ENCODE peak calls at places on chromosome 9, in five cellular contexts. K is thoracic aorta, V is upper lobe of right lung, H is HCT116, B is sigmoid colon. G is an unnamed sample.

GRCh38 chr9:2403701-2404100 is 217.9 kb upstream of the VLDLR start:
- DNase-seq in K (no peak), V (no peak), H (no peak), B (no peak), G (no peak)

GRCh38 chr9:134814598-134815215 is 65.9 kb upstream of the FCN2 start:
- DNase-seq in K (no peak), V (no peak), H (no peak), B (no peak), G (no peak)

GRCh38 chr9:128275198-128276007 is at the start of gene GOLGA2:
- DNase-seq in K (no peak), V (no peak), H (peak; percentile 24), B (peak; percentile 82), G (no peak)

GRCh38 chr9:72623156-72623555 is 101.7 kb downstream of the TMC1 start:
- DNase-seq in K (no peak), V (no peak), H (no peak), B (no peak), G (no peak)

GRCh38 chr9:132834343-132834742 is 43.7 kb downstream of the AK8 start:
- DNase-seq in K (no peak), V (no peak), H (no peak), B (no peak), G (no peak)

GRCh38 chr9:95091574-95091970 is 225.9 kb downstream of the FANCC start:
- DNase-seq in K (no peak), V (no peak), H (no peak), B (no peak), G (no peak)

GRCh38 chr9:100455470-100455869 is 17.5 kb upstream of the TMEFF1 start:
- DNase-seq in K (no peak), V (no peak), H (no peak), B (no peak), G (no peak)

GRCh38 chr9:134475051-134475790 is 149.0 kb downstream of the RXRA start:
- DNase-seq in K (no peak), V (no peak), H (no peak), B (peak; percentile 90), G (no peak)

GRCh38 chr9:121447341-121447834 is 52.3 kb downstream of the GGTA1 start:
- DNase-seq in K (no peak), V (no peak), H (no peak), B (no peak), G (no peak)

GRCh38 chr9:121622842-121623203 is 28.6 kb upstream of the DAB2IP start:
- DNase-seq in K (no peak), V (no peak), H (no peak), B (no peak), G (no peak)

GRCh38 chr9:99076030-99076429 is 28.9 kb upstream of the TGFBR1 start:
- DNase-seq in K (no peak), V (no peak), H (no peak), B (peak; percentile 21), G (no peak)

GRCh38 chr9:115883467-115884329 is 269.9 kb upstream of the PAPPA start:
- DNase-seq in K (no peak), V (no peak), H (peak; percentile 12), B (no peak), G (no peak)

GRCh38 chr9:71612889-71613288 is 155.4 kb downstream of the CEMIP2 start:
- DNase-seq in K (no peak), V (no peak), H (no peak), B (no peak), G (no peak)

GRCh38 chr9:35669331-35670145 is 4.2 kb upstream of the CA9 start:
- DNase-seq in K (no peak), V (no peak), H (no peak), B (no peak), G (no peak)

GRCh38 chr9:76453785-76454184 is 5.2 kb upstream of the GCNT1 start:
- DNase-seq in K (no peak), V (no peak), H (no peak), B (no peak), G (no peak)

GRCh38 chr9:109098221-109098959 is 21.4 kb downstream of the TMEM245 start:
- DNase-seq in K (no peak), V (no peak), H (no peak), B (no peak), G (no peak)

GRCh38 chr9:89853161-89853560 is 248.3 kb downstream of the GADD45G start:
- DNase-seq in K (no peak), V (peak; percentile 10), H (no peak), B (no peak), G (no peak)

GRCh38 chr9:122347348-122348287 is 23.2 kb upstream of the PTGS1 start:
- DNase-seq in K (no peak), V (no peak), H (no peak), B (no peak), G (no peak)

GRCh38 chr9:4299006-4299795 is 667 bp downstream of the GLIS3 start:
- DNase-seq in K (no peak), V (peak; percentile 78), H (no peak), B (peak; percentile 74), G (no peak)

GRCh38 chr9:89185980-89186379 is 7.4 kb upstream of the SHC3 start:
- DNase-seq in K (no peak), V (no peak), H (no peak), B (no peak), G (no peak)

GRCh38 chr9:71036501-71036900 is 84.9 kb downstream of the TRPM3 start:
- DNase-seq in K (no peak), V (no peak), H (no peak), B (no peak), G (no peak)

GRCh38 chr9:28004900-28005299 is 431.6 kb upstream of the C9orf72 start:
- DNase-seq in K (no peak), V (no peak), H (no peak), B (no peak), G (no peak)

GRCh38 chr9:80177949-80178480 is 606.2 kb downstream of the TLE4 start:
- DNase-seq in K (no peak), V (no peak), H (no peak), B (no peak), G (no peak)

GRCh38 chr9:120344230-120344629 is 235.7 kb downstream of the CDK5RAP2 start:
- DNase-seq in K (no peak), V (no peak), H (peak; percentile 47), B (no peak), G (no peak)

GRCh38 chr9:135928731-135929655 is 21.6 kb upstream of the CAMSAP1 start:
- DNase-seq in K (no peak), V (no peak), H (no peak), B (no peak), G (no peak)

GRCh38 chr9:38018964-38019602 is 49.9 kb downstream of the SHB start:
- DNase-seq in K (no peak), V (peak; percentile 67), H (no peak), B (peak; percentile 82), G (no peak)

GRCh38 chr9:92762781-92763708 is 1.6 kb downstream of the BICD2 start:
- DNase-seq in K (no peak), V (no peak), H (no peak), B (no peak), G (no peak)

GRCh38 chr9:92761686-92762085 is 2.9 kb downstream of the BICD2 start:
- DNase-seq in K (no peak), V (no peak), H (no peak), B (no peak), G (no peak)

GRCh38 chr9:92762196-92762595 is 2.4 kb downstream of the BICD2 start:
- DNase-seq in K (no peak), V (no peak), H (no peak), B (no peak), G (no peak)

GRCh38 chr9:92759446-92759845 is 5.2 kb downstream of the BICD2 start:
- DNase-seq in K (no peak), V (no peak), H (no peak), B (no peak), G (no peak)

GRCh38 chr9:92759990-92760893 is 4.4 kb downstream of the BICD2 start:
- DNase-seq in K (peak; percentile 33), V (peak; percentile 78), H (no peak), B (peak; percentile 89), G (no peak)
- H3K27ac ChIP-seq in K (peak overlapping the region; percentile 1), V (peak overlapping the region; percentile 9), H (no peak overlapping the region), B (peak overlapping the region; percentile 51), G (peak overlapping the region; percentile 90)

DNA sequence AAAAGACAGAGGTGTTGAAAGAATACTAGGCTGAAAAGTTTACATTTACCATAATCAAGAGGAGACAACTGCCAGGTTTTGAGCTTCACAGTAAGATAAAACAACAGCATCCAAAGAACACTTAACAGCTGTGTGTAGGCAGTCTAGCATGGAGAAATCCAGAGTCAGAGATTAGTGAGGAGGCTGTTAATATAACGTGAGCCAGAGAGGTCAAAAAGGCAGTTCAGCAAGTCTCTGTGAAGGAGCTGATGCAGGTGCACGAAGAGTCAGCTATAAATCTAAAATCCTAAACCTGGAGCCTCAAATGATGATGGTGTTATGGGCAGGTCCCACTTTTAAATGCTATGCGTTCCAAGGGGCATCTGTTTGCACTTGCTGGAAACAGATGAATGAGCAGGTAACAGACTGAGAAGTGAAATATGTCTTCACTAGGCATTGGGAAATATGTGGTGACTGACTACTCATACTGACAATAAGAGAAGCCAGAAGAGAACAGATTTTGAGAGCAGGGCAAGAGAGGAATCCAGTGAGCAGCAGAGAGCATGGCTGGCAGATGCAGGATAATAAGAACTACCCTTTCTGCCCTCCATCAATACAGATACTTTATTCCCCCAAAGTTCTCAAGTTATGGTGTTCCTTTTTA is 8.7 kb downstream of the APTX start:
- DNase-seq in K (no peak), V (no peak), H (no peak), B (no peak), G (no peak)
- H3K4me3 ChIP-seq in K (no peak overlapping the region), V (no peak overlapping the region), H (no peak overlapping the region), B (no peak overlapping the region), G (no peak overlapping the region)

DNA sequence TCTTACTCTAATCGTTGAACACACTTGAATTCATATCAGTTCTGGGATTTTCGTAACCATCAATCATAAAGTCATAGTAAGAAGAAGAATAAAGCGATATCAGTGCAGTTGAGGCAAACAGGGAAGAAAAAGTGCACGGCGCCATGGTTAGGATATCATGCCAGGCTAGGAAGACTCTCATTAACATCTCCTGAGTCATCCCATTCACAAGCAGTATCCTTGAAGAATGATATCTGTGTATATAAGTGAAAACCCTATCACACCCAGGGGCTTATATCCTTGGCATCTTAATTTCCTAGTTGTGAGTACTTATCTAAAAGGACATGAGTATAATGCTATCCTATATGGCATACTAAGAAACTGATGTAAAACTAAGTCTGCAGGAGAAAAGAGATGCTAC is 38.6 kb downstream of the NFIB start:
- DNase-seq in K (no peak), V (no peak), H (no peak), B (no peak), G (no peak)
- H3K4me1 ChIP-seq in K (peaks cover 39% of the 10 kb centered on the region), V (peaks cover 24% of the 10 kb centered on the region), H (no peaks in the 10 kb centered on the region), B (peaks cover 2% of the 10 kb centered on the region), G (peaks cover 9% of the 10 kb centered on the region)

DNA sequence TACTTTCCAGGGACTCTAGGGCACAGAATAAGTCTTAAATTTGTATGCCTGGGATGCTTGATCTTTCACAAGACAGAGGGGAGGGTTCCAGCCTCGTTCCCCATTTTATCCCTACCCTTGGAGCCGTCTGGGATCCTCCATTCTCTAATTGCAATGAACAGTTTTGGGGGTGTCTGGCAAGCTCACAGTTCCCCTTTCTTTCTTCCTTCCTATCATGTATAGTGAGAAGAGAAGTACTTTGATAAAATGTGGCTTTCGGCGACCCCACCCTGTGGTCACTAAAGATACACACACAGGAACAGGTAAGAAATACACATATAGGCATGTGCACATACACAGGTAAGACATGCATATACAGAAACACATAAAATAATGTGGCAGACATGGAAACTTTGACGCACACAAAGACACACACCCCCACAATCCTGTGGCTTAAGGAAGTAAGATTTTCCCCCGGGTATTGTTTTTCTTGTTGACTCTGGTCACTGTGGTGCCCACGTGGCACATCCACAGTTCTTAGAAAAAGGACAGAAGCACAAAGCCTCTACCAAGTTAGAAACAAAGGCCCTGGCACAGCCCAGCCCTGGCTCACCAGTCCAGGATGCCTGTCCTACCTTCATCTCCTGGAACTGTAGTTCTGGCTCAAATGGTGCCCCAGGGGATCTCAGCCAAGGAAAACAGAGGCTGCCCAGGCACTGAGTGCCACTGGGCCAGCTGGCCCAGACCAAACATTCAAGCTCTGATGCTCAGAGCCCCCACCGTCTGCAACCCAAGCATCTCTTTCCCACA is 6.3 kb upstream of the SMU1 start:
- DNase-seq in K (no peak), V (no peak), H (no peak), B (no peak), G (no peak)
- H3K27ac ChIP-seq in K (peak overlapping the region; percentile 54), V (peak overlapping the region; percentile 36), H (no peak overlapping the region), B (no peak overlapping the region), G (peak overlapping the region; percentile 26)